ENCODE peak calls at places on chromosomes 6 and 20, in ten cellular contexts. W is progenitor cell of endocrine pancreas, Q is IMR-90, X is PC-9, Y is fibroblast of villous mesenchyme, B is B cell, R is Panc1, O is A549, U is Calu3, J is ovary. H is an unnamed sample.

GRCh38 chr6:168428052-168428829 is 12.7 kb upstream of the SMOC2 start:
- DNase-seq in W (no peak), Q (no peak), X (no peak), Y (no peak), B (no peak), R (no peak), O (no peak), U (no peak), J (no peak), H (no peak)

GRCh38 chr20:63283397-63284082 is 9.4 kb upstream of the COL20A1 start:
- DNase-seq in W (no peak), Q (no peak), X (no peak), Y (no peak), B (no peak), R (no peak), O (no peak), U (no peak), J (no peak), H (no peak)

GRCh38 chr20:63536241-63536977 is 767 bp downstream of the PTK6 start:
- DNase-seq in W (no peak), Q (peak), X (peak), Y (peak), B (no peak), R (no peak), O (peak), U (peak), J (no peak), H (peak)

GRCh38 chr6:159212026-159212425 is 42.8 kb downstream of the FNDC1 start:
- DNase-seq in W (no peak), Q (no peak), X (no peak), Y (no peak), B (no peak), R (no peak), O (no peak), U (no peak), J (no peak), H (no peak)

GRCh38 chr6:34248198-34248726 is 544 bp downstream of the SMIM29 start:
- DNase-seq in W (no peak), Q (peak), X (no peak), Y (peak), B (peak), R (no peak), O (no peak), U (peak), J (peak), H (peak)

GRCh38 chr6:14661696-14662095 is 544.1 kb downstream of the CD83 start:
- DNase-seq in W (no peak), Q (no peak), X (no peak), Y (no peak), B (no peak), R (no peak), O (no peak), U (no peak), J (no peak), H (no peak)

GRCh38 chr6:48037946-48038345 is 73.1 kb downstream of the PTCHD4 start:
- DNase-seq in W (no peak), Q (no peak), X (no peak), Y (no peak), B (no peak), R (no peak), O (no peak), U (no peak), J (no peak), H (no peak)

GRCh38 chr6:34791842-34792604 is at the start of gene BLTP3A:
- DNase-seq in W (peak), Q (peak), X (peak), Y (peak), B (peak), R (no peak), O (peak), U (peak), J (peak), H (peak)

GRCh38 chr6:85867595-85867994 is 224.9 kb upstream of the SYNCRIP start:
- DNase-seq in W (no peak), Q (no peak), X (no peak), Y (no peak), B (no peak), R (no peak), O (no peak), U (no peak), J (no peak), H (no peak)

GRCh38 chr6:135568366-135568765 is 70.8 kb upstream of the AHI1 start:
- DNase-seq in W (no peak), Q (peak), X (no peak), Y (peak), B (no peak), R (no peak), O (no peak), U (no peak), J (peak), H (no peak)

GRCh38 chr20:2521369-2522305 is 12.9 kb upstream of the ZNF343 start:
- DNase-seq in W (no peak), Q (peak), X (no peak), Y (peak), B (peak), R (no peak), O (peak), U (peak), J (peak), H (peak)

GRCh38 chr20:44166008-44166407 is 21.0 kb downstream of the JPH2 start:
- DNase-seq in W (no peak), Q (peak), X (peak), Y (no peak), B (no peak), R (no peak), O (peak), U (no peak), J (no peak), H (no peak)

GRCh38 chr6:26520088-26520839 is 17.9 kb upstream of the HMGN4 start:
- DNase-seq in W (peak), Q (no peak), X (no peak), Y (peak), B (no peak), R (peak), O (peak), U (no peak), J (no peak), H (peak)

GRCh38 chr20:41133709-41134361 is 3.5 kb upstream of the PLCG1 start:
- DNase-seq in W (no peak), Q (peak), X (no peak), Y (no peak), B (peak), R (no peak), O (no peak), U (no peak), J (no peak), H (no peak)

GRCh38 chr20:13348301-13349239 is 127.5 kb downstream of the ISM1 start:
- DNase-seq in W (no peak), Q (peak), X (no peak), Y (peak), B (no peak), R (no peak), O (no peak), U (no peak), J (no peak), H (no peak)

GRCh38 chr6:143299253-143300166 is 151.0 kb downstream of the ADAT2 start:
- DNase-seq in W (no peak), Q (no peak), X (no peak), Y (no peak), B (no peak), R (no peak), O (no peak), U (no peak), J (no peak), H (no peak)

GRCh38 chr6:16761469-16762264 is 407 bp upstream of the ATXN1 start:
- DNase-seq in W (peak), Q (peak), X (peak), Y (peak), B (peak), R (no peak), O (peak), U (peak), J (peak), H (peak)

GRCh38 chr6:44828780-44829179 is 441.3 kb downstream of the CDC5L start:
- DNase-seq in W (no peak), Q (no peak), X (no peak), Y (no peak), B (no peak), R (no peak), O (no peak), U (no peak), J (no peak), H (no peak)

GRCh38 chr20:36472656-36473071 is 68.7 kb upstream of the MYL9 start:
- DNase-seq in W (no peak), Q (no peak), X (peak), Y (no peak), B (no peak), R (no peak), O (peak), U (peak), J (peak), H (no peak)

GRCh38 chr6:87333591-87334181 is 4.6 kb upstream of the GJB7 start:
- DNase-seq in W (no peak), Q (peak), X (no peak), Y (peak), B (no peak), R (no peak), O (no peak), U (no peak), J (no peak), H (no peak)

GRCh38 chr6:80605165-80605989 is 498.9 kb downstream of the BCKDHB start:
- DNase-seq in W (no peak), Q (peak), X (no peak), Y (peak), B (no peak), R (no peak), O (no peak), U (peak), J (no peak), H (no peak)

GRCh38 chr6:159540152-159540551 is 152.9 kb downstream of the SOD2 start:
- DNase-seq in W (peak), Q (no peak), X (no peak), Y (no peak), B (no peak), R (no peak), O (no peak), U (no peak), J (no peak), H (peak)

GRCh38 chr20:11509776-11510175 is 407.9 kb upstream of the BTBD3 start:
- DNase-seq in W (no peak), Q (no peak), X (no peak), Y (no peak), B (no peak), R (no peak), O (no peak), U (no peak), J (no peak), H (no peak)

GRCh38 chr6:18216411-18216810 is 47.9 kb downstream of the DEK start:
- DNase-seq in W (no peak), Q (peak), X (no peak), Y (peak), B (no peak), R (no peak), O (no peak), U (no peak), J (no peak), H (no peak)

GRCh38 chr6:138818496-138819194 is 22.8 kb downstream of the ECT2L start:
- DNase-seq in W (no peak), Q (no peak), X (no peak), Y (no peak), B (peak), R (no peak), O (no peak), U (no peak), J (no peak), H (no peak)

GRCh38 chr6:106927531-106928398 is 46.8 kb downstream of the CD24 start:
- DNase-seq in W (peak), Q (peak), X (peak), Y (peak), B (no peak), R (no peak), O (peak), U (peak), J (no peak), H (no peak)

GRCh38 chr6:147738516-147739187 is 230.2 kb downstream of the SAMD5 start:
- DNase-seq in W (no peak), Q (peak), X (no peak), Y (no peak), B (no peak), R (no peak), O (no peak), U (no peak), J (no peak), H (no peak)

GRCh38 chr20:9390441-9390840 is 123.9 kb upstream of the LAMP5 start:
- DNase-seq in W (no peak), Q (peak), X (no peak), Y (no peak), B (no peak), R (no peak), O (no peak), U (no peak), J (no peak), H (no peak)

GRCh38 chr6:109349419-109349987 is 32.8 kb downstream of the CD164 start:
- DNase-seq in W (no peak), Q (peak), X (peak), Y (peak), B (no peak), R (no peak), O (peak), U (peak), J (peak), H (no peak)

GRCh38 chr6:15763827-15764226 is 101.0 kb upstream of the DTNBP1 start:
- DNase-seq in W (no peak), Q (peak), X (no peak), Y (peak), B (no peak), R (no peak), O (no peak), U (no peak), J (no peak), H (no peak)

GRCh38 chr20:34299925-34300806 is 3.0 kb downstream of the AHCY start:
- DNase-seq in W (no peak), Q (peak), X (no peak), Y (peak), B (no peak), R (no peak), O (no peak), U (no peak), J (no peak), H (no peak)

GRCh38 chr6:53862517-53863457 is 68.0 kb downstream of the LRRC1 start:
- DNase-seq in W (no peak), Q (peak), X (no peak), Y (peak), B (no peak), R (no peak), O (no peak), U (no peak), J (peak), H (no peak)

GRCh38 chr6:28953039-28953872 is 29.5 kb upstream of the TRIM27 start:
- DNase-seq in W (no peak), Q (peak), X (peak), Y (peak), B (peak), R (no peak), O (peak), U (peak), J (peak), H (peak)

GRCh38 chr6:34176261-34177031 is 30.6 kb upstream of the GRM4 start:
- DNase-seq in W (no peak), Q (no peak), X (no peak), Y (no peak), B (no peak), R (no peak), O (no peak), U (no peak), J (no peak), H (no peak)

GRCh38 chr20:1830240-1830639 is 65.0 kb upstream of the SIRPA start:
- DNase-seq in W (no peak), Q (peak), X (peak), Y (peak), B (no peak), R (no peak), O (peak), U (peak), J (peak), H (no peak)

GRCh38 chr6:100453701-100454521 is 10.8 kb downstream of the SIM1 start:
- DNase-seq in W (peak), Q (no peak), X (peak), Y (no peak), B (no peak), R (no peak), O (no peak), U (no peak), J (no peak), H (peak)

GRCh38 chr6:18253635-18254034 is 10.7 kb downstream of the DEK start:
- DNase-seq in W (no peak), Q (no peak), X (no peak), Y (no peak), B (no peak), R (no peak), O (no peak), U (no peak), J (no peak), H (no peak)

GRCh38 chr6:156336096-156336495 is 441.1 kb upstream of the ARID1B start:
- DNase-seq in W (no peak), Q (no peak), X (no peak), Y (no peak), B (no peak), R (no peak), O (no peak), U (no peak), J (no peak), H (peak)

GRCh38 chr20:41408986-41409385 is 42.4 kb upstream of the EMILIN3 start:
- DNase-seq in W (no peak), Q (no peak), X (no peak), Y (no peak), B (no peak), R (no peak), O (no peak), U (no peak), J (no peak), H (no peak)

GRCh38 chr6:148177589-148178233 is 164.9 kb upstream of the SASH1 start:
- DNase-seq in W (no peak), Q (peak), X (no peak), Y (peak), B (no peak), R (no peak), O (peak), U (peak), J (peak), H (peak)

DNA sequence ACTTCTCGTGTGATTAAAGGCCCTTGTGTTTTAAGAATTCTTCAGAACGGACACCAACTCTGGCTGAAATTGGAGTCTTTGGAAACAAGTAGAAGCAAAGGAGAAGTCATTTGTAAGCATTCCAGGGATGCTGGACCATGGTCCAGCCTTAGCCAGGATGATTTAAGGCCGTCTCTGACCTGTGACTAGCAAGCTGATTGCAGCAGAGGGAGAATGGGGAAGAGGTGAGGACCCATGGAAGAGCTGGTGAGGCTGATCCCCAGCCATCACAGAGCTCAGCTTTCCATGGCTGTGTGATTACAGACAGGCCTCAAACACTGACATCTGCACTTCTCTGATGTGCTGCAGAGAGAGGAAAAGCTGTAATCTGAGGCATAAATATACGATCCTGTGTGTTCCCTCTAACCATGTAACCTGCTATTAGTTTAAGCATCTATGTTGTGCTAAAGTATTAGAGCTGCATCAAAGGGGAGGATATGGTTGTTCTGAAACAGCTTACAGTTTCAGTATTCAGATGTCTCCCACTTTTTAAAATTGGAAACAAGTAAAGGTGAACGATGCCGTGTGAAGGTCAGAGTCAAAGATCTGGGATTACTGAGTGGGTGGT is 7.5 kb downstream of the PLEKHG1 start:
- DNase-seq in W (no peak), Q (no peak), X (no peak), Y (no peak), B (no peak), R (no peak), O (no peak), U (no peak), J (no peak), H (no peak)
- TF ChIP-seq CTCF in W (no peak), Q (no peak), X (no peak), Y (no peak), B (no peak), R (no peak), O (no peak), U (no peak), J (no peak), H (no peak)

GRCh38 chr6:31476515-31477139 is 21.3 kb upstream of the MICB start:
- DNase-seq in W (no peak), Q (no peak), X (no peak), Y (no peak), B (no peak), R (no peak), O (no peak), U (no peak), J (no peak), H (no peak)
- TF ChIP-seq CTCF in W (no peak), Q (no peak), X (no peak), Y (no peak), B (no peak), R (no peak), O (no peak), U (no peak), J (no peak), H (no peak)

GRCh38 chr20:57263767-57264150 is 2.7 kb downstream of the BMP7 start:
- DNase-seq in W (no peak), Q (no peak), X (no peak), Y (no peak), B (no peak), R (no peak), O (no peak), U (no peak), J (no peak), H (no peak)
- TF ChIP-seq CTCF in W (no peak), Q (no peak), X (no peak), Y (no peak), B (no peak), R (no peak), O (no peak), U (no peak), J (no peak), H (no peak)

DNA sequence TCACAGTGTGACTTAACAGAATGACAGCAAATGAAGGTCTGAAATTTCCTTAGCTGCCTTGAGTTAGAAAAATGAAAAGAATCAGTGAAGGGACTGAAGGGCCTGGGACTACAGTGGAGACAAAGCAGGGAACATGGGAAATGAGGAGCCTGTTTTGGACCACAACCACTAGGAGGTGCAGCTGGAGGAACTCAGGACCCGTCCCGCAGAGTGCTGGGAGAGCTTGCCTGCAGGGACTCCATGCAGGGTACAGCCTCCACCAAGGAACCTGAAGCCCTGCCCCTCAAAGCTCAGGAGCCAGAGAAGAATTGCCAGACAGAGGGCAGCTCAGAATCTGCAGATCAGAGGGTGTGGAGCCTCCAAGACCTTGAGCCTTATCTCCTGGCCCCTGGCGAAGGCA is 50.7 kb downstream of the LRFN2 start:
- DNase-seq in W (no peak), Q (no peak), X (no peak), Y (no peak), B (no peak), R (no peak), O (peak), U (no peak), J (no peak), H (no peak)
- TF ChIP-seq CTCF in W (peak), Q (no peak), X (no peak), Y (no peak), B (no peak), R (no peak), O (no peak), U (peak), J (no peak), H (no peak)

GRCh38 chr6:5078121-5078695 is 6.9 kb upstream of the PPP1R3G start:
- DNase-seq in W (no peak), Q (no peak), X (no peak), Y (peak), B (no peak), R (no peak), O (no peak), U (no peak), J (no peak), H (no peak)
- TF ChIP-seq CTCF in W (no peak), Q (no peak), X (no peak), Y (no peak), B (no peak), R (no peak), O (no peak), U (no peak), J (no peak), H (no peak)

GRCh38 chr6:98839788-98840361 is 5.5 kb downstream of the POU3F2 start:
- DNase-seq in W (no peak), Q (peak), X (no peak), Y (peak), B (no peak), R (no peak), O (no peak), U (no peak), J (no peak), H (peak)
- TF ChIP-seq CTCF in W (peak), Q (peak), X (peak), Y (peak), B (no peak), R (peak), O (peak), U (no peak), J (no peak), H (peak)

DNA sequence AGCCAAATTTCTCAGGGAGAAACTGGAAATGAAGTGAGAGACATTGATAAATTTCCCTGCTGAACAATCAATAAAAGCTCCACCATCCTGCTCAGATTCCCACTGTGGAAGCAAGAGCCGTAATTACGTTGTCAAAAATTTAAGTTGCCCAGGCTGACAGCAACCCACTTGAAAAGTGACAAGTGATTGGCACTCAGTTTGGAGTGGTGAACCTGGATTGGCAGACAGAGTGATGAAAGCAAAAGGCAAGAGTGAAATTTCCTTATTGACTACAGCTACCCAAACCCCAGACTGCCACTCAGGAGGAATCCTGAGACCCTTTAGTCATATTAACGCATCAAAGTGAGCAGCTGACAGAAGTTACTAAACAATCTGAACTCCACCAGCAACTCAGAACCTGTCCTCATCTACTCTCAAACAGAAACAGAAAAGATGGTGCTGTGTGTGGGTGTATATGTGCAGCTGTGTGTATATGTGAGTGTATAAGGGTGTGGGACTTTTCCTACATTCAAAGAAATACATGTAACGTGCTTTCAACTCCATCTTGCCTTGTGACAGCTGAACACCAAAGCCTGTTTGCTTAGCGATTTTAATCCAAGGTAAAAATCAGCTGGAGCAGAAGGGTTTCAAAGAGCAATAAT is 157.4 kb downstream of the PKHD1 start:
- DNase-seq in W (no peak), Q (no peak), X (no peak), Y (no peak), B (no peak), R (no peak), O (no peak), U (no peak), J (no peak), H (no peak)
- TF ChIP-seq CTCF in W (no peak), Q (no peak), X (no peak), Y (no peak), B (no peak), R (no peak), O (no peak), U (no peak), J (no peak), H (no peak)

GRCh38 chr6:89032599-89032998 is 48.0 kb upstream of the PNRC1 start:
- DNase-seq in W (no peak), Q (no peak), X (no peak), Y (peak), B (no peak), R (no peak), O (no peak), U (no peak), J (no peak), H (no peak)
- TF ChIP-seq CTCF in W (no peak), Q (no peak), X (no peak), Y (peak), B (no peak), R (no peak), O (no peak), U (no peak), J (no peak), H (no peak)

H was measured in glutamatergic neuron.